ENCODE peak calls at places on chromosome 7, in seven cellular contexts. K is A549, D is transverse colon, I is stomach, Z is IMR-90, J is breast epithelium, L is Peyer's patch. Q is an unnamed sample.

GRCh38 chr7:9718071-9718470 is 1255.6 kb upstream of the PHF14 start:
- DNase-seq in K (no peak), Z (no peak), J (no peak), L (no peak), D (no peak), I (no peak), Q (no peak)

GRCh38 chr7:78383096-78383495 is 584.5 kb downstream of the PHTF2 start:
- DNase-seq in L (no peak), J (no peak), I (no peak), D (no peak), K (no peak), Z (no peak), Q (no peak)

GRCh38 chr7:99392659-99393362 is 15.6 kb downstream of the PDAP1 start:
- DNase-seq in Z (no peak), D (peak), K (no peak), I (peak), L (peak), J (peak), Q (peak)

GRCh38 chr7:2645274-2645868 is 13.6 kb downstream of the TTYH3 start:
- DNase-seq in Z (no peak), L (no peak), K (no peak), D (no peak), I (no peak), J (no peak), Q (no peak)

GRCh38 chr7:104584620-104585019 is 256.2 kb downstream of the LHFPL3 start:
- DNase-seq in L (no peak), D (no peak), J (no peak), Z (no peak), K (no peak), I (no peak), Q (no peak)

GRCh38 chr7:74013539-74014272 is 14.3 kb upstream of the ELN start:
- DNase-seq in J (no peak), L (no peak), I (peak), Z (no peak), K (no peak), D (no peak), Q (no peak)

GRCh38 chr7:115471891-115472290 is 550.0 kb downstream of the MDFIC start:
- DNase-seq in K (no peak), Z (peak), L (no peak), J (no peak), I (no peak), D (no peak), Q (no peak)

GRCh38 chr7:158314394-158314793 is 273.2 kb downstream of the PTPRN2 start:
- DNase-seq in J (no peak), K (no peak), D (no peak), I (no peak), Z (no peak), L (no peak), Q (no peak)

GRCh38 chr7:95690367-95690947 is 81.9 kb upstream of the DYNC1I1 start:
- DNase-seq in D (no peak), L (no peak), I (no peak), J (no peak), Z (peak), K (peak), Q (no peak)

GRCh38 chr7:3009086-3009485 is 34.6 kb downstream of the CARD11 start:
- DNase-seq in J (no peak), D (no peak), K (no peak), I (no peak), Z (no peak), L (no peak), Q (peak)

GRCh38 chr7:20304366-20304765 is 26.3 kb upstream of the ITGB8 start:
- DNase-seq in K (peak), J (no peak), Z (no peak), D (peak), I (no peak), L (no peak), Q (no peak)

GRCh38 chr7:79227035-79227434 is 226.4 kb downstream of the MAGI2 start:
- DNase-seq in D (no peak), L (no peak), J (no peak), I (no peak), K (no peak), Z (peak), Q (no peak)

GRCh38 chr7:128135275-128136214 is 104.3 kb upstream of the LRRC4 start:
- DNase-seq in Z (peak), I (peak), K (peak), D (peak), J (no peak), L (peak), Q (no peak)

GRCh38 chr7:106504620-106505019 is 156.3 kb downstream of the CCDC71L start:
- DNase-seq in L (no peak), J (no peak), I (no peak), D (no peak), Z (peak), K (no peak), Q (no peak)

GRCh38 chr7:55548295-55548731 is 24.0 kb downstream of the VOPP1 start:
- DNase-seq in D (no peak), L (no peak), J (no peak), I (no peak), K (no peak), Z (no peak), Q (no peak)
- TF ChIP-seq POLR2A in D (no peak), L (no peak), J (no peak), I (no peak), K (no peak), Z (no peak), Q (no peak)

GRCh38 chr7:90244909-90245841 is at the start of gene CFAP69:
- DNase-seq in L (peak), I (peak), D (peak), Z (peak), J (peak), K (peak), Q (peak)

GRCh38 chr7:90248706-90249105 is 3.7 kb downstream of the CFAP69 start:
- DNase-seq in J (no peak), I (no peak), D (no peak), K (no peak), L (no peak), Z (no peak), Q (no peak)

GRCh38 chr7:90242369-90243168 is 2.4 kb upstream of the CFAP69 start:
- DNase-seq in L (no peak), D (no peak), K (no peak), J (no peak), Z (no peak), I (no peak), Q (no peak)

GRCh38 chr7:90246184-90246583 is 1.2 kb downstream of the CFAP69 start:
- DNase-seq in J (no peak), I (no peak), L (no peak), D (no peak), K (no peak), Z (peak), Q (no peak)

DNA sequence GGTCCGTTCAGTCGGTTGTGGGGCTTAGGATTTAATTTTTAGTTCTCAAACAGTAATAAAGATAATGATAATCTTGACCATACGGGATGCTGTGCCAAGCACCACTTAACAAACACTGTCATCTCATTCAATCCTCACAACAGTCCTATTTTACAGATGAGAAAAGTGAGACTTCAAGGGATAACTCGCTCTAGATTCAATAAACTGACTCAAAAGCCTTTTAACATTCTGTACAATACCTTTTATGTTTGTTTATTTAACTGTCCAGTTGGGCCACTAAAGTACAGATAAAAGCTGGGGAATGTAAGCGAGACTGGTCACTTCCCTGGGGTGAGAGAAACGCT is 437 bp upstream of the CFAP69 start:
- DNase-seq in I (no peak), D (no peak), L (no peak), J (no peak), Z (no peak), K (no peak), Q (no peak)
- H3K4me3 ChIP-seq in I (peak), D (peak), L (peak), J (peak), Z (peak), K (peak), Q (peak)

GRCh38 chr7:8360564-8361153 is 72.8 kb upstream of the NXPH1 start:
- DNase-seq in L (no peak), Z (no peak), K (no peak), D (no peak), J (no peak), I (no peak), Q (no peak)

GRCh38 chr7:8363407-8364015 is 69.9 kb upstream of the NXPH1 start:
- DNase-seq in I (no peak), Z (no peak), D (no peak), J (no peak), K (no peak), L (no peak), Q (no peak)

GRCh38 chr7:8362723-8363369 is 70.6 kb upstream of the NXPH1 start:
- DNase-seq in Z (no peak), L (no peak), J (no peak), I (no peak), D (no peak), K (no peak), Q (no peak)

GRCh38 chr7:8365499-8366110 is 67.8 kb upstream of the NXPH1 start:
- DNase-seq in J (no peak), K (peak), Z (no peak), L (no peak), I (no peak), D (no peak), Q (no peak)
- TF ChIP-seq CTCF in J (no peak), K (peak), Z (no peak), L (no peak), I (no peak), D (no peak), Q (no peak)

GRCh38 chr7:151080091-151080521 is 503 bp downstream of the FASTK start:
- DNase-seq in Z (no peak), L (no peak), K (peak), D (no peak), J (no peak), I (no peak), Q (no peak)

GRCh38 chr7:151079199-151079910 is 1.3 kb downstream of the FASTK start:
- DNase-seq in J (no peak), Z (no peak), I (no peak), L (no peak), K (no peak), D (no peak), Q (no peak)

GRCh38 chr7:151082151-151083070 is 882 bp downstream of the TMUB1 start:
- DNase-seq in L (no peak), Z (no peak), D (no peak), J (no peak), I (no peak), K (no peak), Q (no peak)

GRCh38 chr7:151081170-151082101 is 827 bp upstream of the FASTK start:
- DNase-seq in D (peak), K (peak), I (peak), J (no peak), Z (no peak), L (peak), Q (no peak)

DNA sequence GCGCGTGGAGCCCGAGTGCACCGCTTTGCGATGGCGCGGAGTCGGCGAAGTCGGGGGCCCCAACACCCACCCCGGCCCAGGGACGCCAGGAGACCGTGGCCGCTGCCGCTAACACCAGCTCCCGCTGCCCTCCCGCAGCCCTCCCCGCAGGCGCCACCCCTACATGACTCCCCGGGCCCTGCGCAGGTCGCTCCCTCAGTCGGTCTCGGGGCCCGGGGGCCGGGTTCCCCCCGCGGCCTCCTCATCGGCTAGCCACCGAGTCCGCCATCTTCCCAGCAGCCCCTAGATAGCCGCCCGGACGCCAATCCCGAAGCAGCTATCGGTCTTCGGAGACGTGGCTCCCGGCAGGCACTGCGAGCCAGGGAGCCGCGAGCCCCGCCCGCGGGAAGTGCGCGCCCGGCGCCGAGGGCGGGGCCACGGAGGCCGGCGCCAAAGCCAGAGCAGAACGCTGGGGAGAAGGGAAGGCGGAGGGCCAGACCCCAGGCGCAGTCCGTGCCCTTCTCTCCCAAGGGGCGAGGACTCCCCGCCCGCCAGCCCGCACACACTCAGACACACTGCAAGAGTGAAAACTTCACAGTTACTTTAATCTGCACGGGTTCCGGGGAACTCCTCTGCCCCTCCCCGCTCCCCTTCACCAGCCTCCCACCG is at the start of gene FASTK:
- DNase-seq in Z (peak), K (peak), L (peak), J (peak), D (peak), I (peak), Q (peak)
- TF ChIP-seq POLR2A in Z (peak), K (peak), L (peak), J (peak), D (peak), I (peak), Q (no peak)

DNA sequence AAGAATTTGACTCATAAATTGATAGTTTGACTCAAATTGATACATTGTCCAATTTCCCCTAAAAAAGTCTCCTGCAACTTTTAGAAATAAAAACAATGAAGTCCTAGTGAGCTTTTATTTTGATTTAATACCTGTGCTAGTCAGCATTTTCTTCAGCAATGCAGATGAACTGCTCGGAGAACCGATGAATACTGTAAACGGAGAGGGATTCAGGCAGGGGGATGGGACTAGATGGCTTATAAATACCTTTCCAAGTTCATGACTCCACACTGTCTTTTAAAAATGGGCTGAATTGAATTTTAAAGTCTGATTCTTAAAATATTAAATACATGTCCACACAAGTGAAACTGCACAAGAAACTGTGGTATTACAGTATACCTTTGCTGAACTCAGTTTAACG is 12.7 kb downstream of the EEPD1 start:
- DNase-seq in J (no peak), K (no peak), L (no peak), I (no peak), Z (no peak), D (no peak), Q (no peak)
- H3K4me3 ChIP-seq in J (no peak), K (no peak), L (no peak), I (no peak), Z (no peak), D (no peak), Q (no peak)

GRCh38 chr7:50826371-50827172 is 43.9 kb upstream of the GRB10 start:
- DNase-seq in L (no peak), J (no peak), Z (peak), D (no peak), I (no peak), K (peak), Q (peak)
- TF ChIP-seq CTCF in L (no peak), J (no peak), Z (peak), D (no peak), I (no peak), K (no peak), Q (no peak)

GRCh38 chr7:143073556-143073955 is 21.4 kb downstream of the OR6V1 start:
- DNase-seq in K (no peak), D (no peak), Z (no peak), L (no peak), I (no peak), J (no peak), Q (no peak)
- TF ChIP-seq POLR2A in K (no peak), D (no peak), Z (no peak), L (no peak), I (no peak), J (no peak), Q (no peak)